ENCODE peak calls at places on chromosome 18, in seven cellular contexts. B is DMS 273 treated with DMSO at 0.1 percent for 48 hours; U is T-helper 1 cell; A is stimulated activated CD8-positive, alpha-beta memory T cell treated with anti-CD3 and anti-CD28 coated beads, Interleukin-4, amount 100 ng/mL, for 48 hours; Y is NCI-H82; V is nucleus accumbens; C is posterior vena cava. K is an unnamed sample.

GRCh38 chr18:2823966-2824365 is 22.8 kb upstream of the EMILIN2 start:
- DNase-seq in A (no peak), V (no peak), B (no peak), C (no peak), U (no peak), Y (no peak), K (no peak)

GRCh38 chr18:49345931-49346696 is 114.3 kb downstream of the DYM start:
- DNase-seq in A (no peak), U (no peak), V (no peak), Y (no peak), B (no peak), C (no peak), K (no peak)

GRCh38 chr18:65352183-65352582 is 398.6 kb upstream of the CDH7 start:
- DNase-seq in V (no peak), U (no peak), C (no peak), B (peak), A (no peak), Y (peak), K (no peak)

GRCh38 chr18:10401489-10401888 is 52.9 kb upstream of the APCDD1 start:
- DNase-seq in V (no peak), U (no peak), A (no peak), C (no peak), B (no peak), Y (no peak), K (no peak)

GRCh38 chr18:46260879-46261143 is 156.6 kb downstream of the HAUS1 start:
- DNase-seq in Y (no peak), C (no peak), B (no peak), A (no peak), V (no peak), U (no peak), K (no peak)

GRCh38 chr18:50614838-50615237 is 55.0 kb downstream of the MAPK4 start:
- DNase-seq in V (no peak), A (no peak), C (no peak), B (no peak), Y (no peak), U (no peak), K (no peak)

GRCh38 chr18:34767601-34768027 is 57.5 kb downstream of the DTNA start:
- DNase-seq in A (no peak), V (no peak), B (no peak), U (no peak), C (no peak), Y (no peak), K (no peak)

GRCh38 chr18:61308009-61308408 is 25.2 kb upstream of the CDH20 start:
- DNase-seq in A (no peak), B (no peak), Y (no peak), C (no peak), U (no peak), V (no peak), K (no peak)

GRCh38 chr18:56727399-56727798 is 76.2 kb downstream of the WDR7 start:
- DNase-seq in A (peak), C (no peak), B (no peak), Y (no peak), V (no peak), U (no peak), K (no peak)